ENCODE peak calls at places on chromosomes 6 and 20, in ten cellular contexts. L, K, T, V, Q, M, U, Z, E and Y are unnamed samples.

GRCh38 chr6:17101422-17102257 is at the start of gene STMND1:
- DNase-seq in L (no peak), K (peak), T (no peak), V (no peak), Q (peak), M (peak), U (peak), Z (peak), E (no peak), Y (peak)

GRCh38 chr6:126076992-126077664 is 90.8 kb downstream of the TRMT11 start:
- DNase-seq in L (no peak), K (peak), T (peak), V (peak), Q (no peak), M (no peak), U (no peak), Z (no peak), E (no peak), Y (no peak)

GRCh38 chr6:93679836-93680235 is 260.5 kb upstream of the EPHA7 start:
- DNase-seq in L (no peak), K (no peak), T (no peak), V (no peak), Q (no peak), M (no peak), U (no peak), Z (no peak), E (no peak), Y (no peak)

GRCh38 chr6:169254456-169255316 is 1.0 kb upstream of the THBS2 start:
- DNase-seq in L (no peak), K (no peak), T (no peak), V (no peak), Q (no peak), M (no peak), U (no peak), Z (no peak), E (no peak), Y (peak)

GRCh38 chr20:1979116-1979778 is 14.6 kb downstream of the PDYN start:
- DNase-seq in L (no peak), K (peak), T (no peak), V (no peak), Q (no peak), M (no peak), U (no peak), Z (no peak), E (no peak), Y (no peak)

GRCh38 chr6:36053878-36054277 is 26.3 kb downstream of the MAPK14 start:
- DNase-seq in L (no peak), K (no peak), T (no peak), V (no peak), Q (no peak), M (no peak), U (no peak), Z (no peak), E (no peak), Y (no peak)

GRCh38 chr6:26311385-26312095 is 53.5 kb upstream of the BTN3A2 start:
- DNase-seq in L (no peak), K (no peak), T (no peak), V (peak), Q (no peak), M (peak), U (no peak), Z (peak), E (peak), Y (no peak)

GRCh38 chr20:58664883-58665282 is 13.8 kb downstream of the STX16 start:
- DNase-seq in L (no peak), K (no peak), T (peak), V (no peak), Q (no peak), M (no peak), U (no peak), Z (no peak), E (no peak), Y (no peak)

GRCh38 chr6:78810146-78810545 is 57.2 kb upstream of the IRAK1BP1 start:
- DNase-seq in L (no peak), K (no peak), T (no peak), V (peak), Q (no peak), M (peak), U (no peak), Z (peak), E (no peak), Y (no peak)

GRCh38 chr6:85390775-85391174 is 59.1 kb upstream of the NT5E start:
- DNase-seq in L (no peak), K (no peak), T (no peak), V (no peak), Q (no peak), M (no peak), U (no peak), Z (peak), E (no peak), Y (no peak)

GRCh38 chr6:135438907-135439535 is 58.5 kb downstream of the AHI1 start:
- DNase-seq in L (no peak), K (no peak), T (no peak), V (peak), Q (no peak), M (no peak), U (no peak), Z (no peak), E (no peak), Y (no peak)

GRCh38 chr6:63644668-63645326 is 9.2 kb downstream of the PHF3 start:
- DNase-seq in L (no peak), K (no peak), T (no peak), V (no peak), Q (peak), M (no peak), U (no peak), Z (no peak), E (no peak), Y (no peak)

GRCh38 chr20:36720510-36720909 is 25.4 kb downstream of the NDRG3 start:
- DNase-seq in L (no peak), K (no peak), T (no peak), V (no peak), Q (no peak), M (no peak), U (no peak), Z (no peak), E (no peak), Y (no peak)

GRCh38 chr6:85360794-85361642 is 88.9 kb upstream of the NT5E start:
- DNase-seq in L (no peak), K (no peak), T (no peak), V (peak), Q (peak), M (peak), U (no peak), Z (peak), E (no peak), Y (no peak)

GRCh38 chr6:70082830-70083229 is 216.5 kb downstream of the COL19A1 start:
- DNase-seq in L (no peak), K (no peak), T (no peak), V (no peak), Q (no peak), M (no peak), U (no peak), Z (no peak), E (no peak), Y (no peak)
- TF ChIP-seq EP300 in L (no peak), K (no peak), T (no peak), V (no peak), Q (no peak), M (no peak), U (no peak), Z (no peak), E (no peak), Y (no peak)

GRCh38 chr6:34098045-34098936 is 47.6 kb downstream of the GRM4 start:
- DNase-seq in L (no peak), K (no peak), T (no peak), V (no peak), Q (no peak), M (no peak), U (no peak), Z (no peak), E (no peak), Y (no peak)

GRCh38 chr6:34095741-34096140 is 50.1 kb downstream of the GRM4 start:
- DNase-seq in L (no peak), K (no peak), T (no peak), V (no peak), Q (no peak), M (no peak), U (no peak), Z (no peak), E (no peak), Y (no peak)

GRCh38 chr6:34095136-34095505 is 50.8 kb downstream of the GRM4 start:
- DNase-seq in L (no peak), K (no peak), T (no peak), V (no peak), Q (no peak), M (no peak), U (no peak), Z (no peak), E (no peak), Y (no peak)

GRCh38 chr6:34094474-34095135 is 51.3 kb downstream of the GRM4 start:
- DNase-seq in L (no peak), K (no peak), T (no peak), V (no peak), Q (no peak), M (no peak), U (no peak), Z (no peak), E (no peak), Y (no peak)

DNA sequence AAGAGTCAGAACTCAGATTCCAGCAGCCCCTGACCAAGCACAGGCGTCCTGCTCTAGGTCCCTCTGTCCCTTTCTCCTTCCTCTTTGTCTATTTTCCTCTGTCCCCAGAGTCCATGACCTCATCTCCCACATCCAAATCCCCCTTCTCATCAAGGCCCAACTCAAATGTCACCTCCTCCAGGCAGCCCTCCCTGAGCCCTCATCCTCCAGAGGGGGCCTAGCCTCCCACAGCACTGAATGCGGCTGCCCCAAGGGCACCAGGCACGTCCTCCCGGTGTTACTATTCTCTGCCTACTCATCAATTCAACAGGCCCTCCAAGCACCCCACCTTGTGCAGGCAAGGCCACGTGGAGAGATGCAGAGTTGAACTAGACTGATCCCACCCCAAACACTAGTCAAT is 49.7 kb downstream of the GRM4 start:
- DNase-seq in L (no peak), K (no peak), T (no peak), V (no peak), Q (no peak), M (no peak), U (no peak), Z (no peak), E (no peak), Y (no peak)
- TF ChIP-seq EP300 in L (no peak), K (no peak), T (no peak), V (no peak), Q (no peak), M (no peak), U (no peak), Z (no peak), E (no peak), Y (no peak)

GRCh38 chr6:9204171-9204570 is 768.8 kb upstream of the SLC35B3 start:
- DNase-seq in L (no peak), K (no peak), T (no peak), V (no peak), Q (no peak), M (no peak), U (no peak), Z (peak), E (no peak), Y (no peak)
- TF ChIP-seq EP300 in L (no peak), K (no peak), T (no peak), V (no peak), Q (no peak), M (no peak), U (no peak), Z (no peak), E (no peak), Y (no peak)

DNA sequence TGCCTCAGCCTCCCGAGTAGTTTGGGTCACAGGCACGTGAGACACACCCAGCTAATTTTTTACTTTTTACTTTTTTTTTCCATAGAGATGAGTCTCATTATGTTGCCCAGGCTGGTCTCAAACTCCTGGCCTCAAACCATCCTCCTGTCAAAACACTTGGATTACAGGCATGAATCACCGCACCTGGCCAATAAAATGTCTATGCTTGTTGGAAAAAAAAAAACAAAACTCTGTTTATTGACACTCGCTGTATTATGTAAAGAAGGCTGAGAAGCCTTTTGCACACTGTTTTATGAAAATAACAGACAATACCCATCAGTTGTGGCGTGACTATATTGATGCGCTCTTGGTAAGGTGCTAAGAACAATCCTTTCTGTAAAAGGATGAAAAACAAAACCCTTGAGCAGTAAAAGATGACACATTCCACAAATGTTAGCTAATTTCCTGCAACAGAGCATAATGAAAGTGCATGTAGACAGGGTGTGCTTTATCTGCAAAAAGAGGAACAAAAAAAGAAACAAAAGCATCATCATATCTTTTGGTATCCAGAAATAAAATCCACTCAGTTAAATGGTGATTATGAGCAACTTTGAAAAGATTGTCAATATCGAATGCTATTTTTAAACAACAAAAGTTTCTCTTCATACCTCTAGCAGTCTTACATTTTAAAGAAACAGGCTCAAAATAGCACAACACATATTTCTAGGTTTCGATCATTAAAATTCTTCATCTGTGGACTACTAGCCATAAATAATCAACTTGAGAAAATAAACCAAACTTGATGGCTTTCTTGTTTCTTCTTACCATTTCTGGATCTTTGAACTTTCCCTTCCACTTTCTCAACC is 108.3 kb upstream of the PHACTR1 start:
- DNase-seq in L (no peak), K (no peak), T (no peak), V (no peak), Q (no peak), M (no peak), U (no peak), Z (no peak), E (no peak), Y (no peak)
- TF ChIP-seq EP300 in L (no peak), K (no peak), T (no peak), V (no peak), Q (no peak), M (no peak), U (no peak), Z (no peak), E (no peak), Y (no peak)

DNA sequence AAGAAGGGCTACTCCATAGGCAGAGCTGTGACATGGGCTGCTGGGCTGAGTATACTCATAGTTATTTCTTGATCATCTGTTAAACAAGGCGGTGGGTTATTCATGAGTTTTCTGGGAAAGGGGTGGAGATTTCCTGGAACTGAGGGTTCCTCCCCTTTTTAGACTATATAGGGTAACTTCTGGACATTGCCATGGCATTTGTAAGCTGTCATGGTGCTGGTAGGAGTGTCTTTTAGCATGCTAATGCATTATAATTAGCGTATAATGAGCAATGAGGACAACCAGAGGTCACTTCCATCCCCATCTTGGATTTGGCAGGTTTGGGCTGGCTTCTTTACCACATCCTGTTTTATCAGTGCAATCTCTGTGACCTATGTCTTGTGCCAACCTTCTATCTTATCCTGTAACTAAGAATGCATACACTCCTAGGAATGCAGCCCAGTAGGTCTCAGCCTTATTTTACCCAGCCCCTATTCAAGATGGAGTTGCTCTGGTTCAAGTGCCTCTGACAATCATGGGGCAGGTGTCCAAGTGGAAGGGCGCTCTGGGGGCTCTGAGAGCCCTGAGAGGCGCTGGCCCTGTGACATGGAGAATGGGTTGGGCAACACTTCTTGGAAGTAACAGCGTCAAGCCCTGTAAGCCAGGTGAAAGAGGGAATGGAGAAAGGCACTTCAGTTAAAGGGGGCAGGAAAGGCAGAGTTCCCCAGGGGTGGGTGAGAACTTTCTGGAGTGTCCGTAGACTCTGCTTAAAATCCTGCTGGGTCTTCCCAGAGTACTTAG is 354.2 kb upstream of the SULF2 start:
- DNase-seq in L (no peak), K (no peak), T (no peak), V (no peak), Q (no peak), M (no peak), U (no peak), Z (no peak), E (no peak), Y (no peak)
- TF ChIP-seq EP300 in L (no peak), K (no peak), T (no peak), V (no peak), Q (no peak), M (no peak), U (no peak), Z (no peak), E (no peak), Y (no peak)

DNA sequence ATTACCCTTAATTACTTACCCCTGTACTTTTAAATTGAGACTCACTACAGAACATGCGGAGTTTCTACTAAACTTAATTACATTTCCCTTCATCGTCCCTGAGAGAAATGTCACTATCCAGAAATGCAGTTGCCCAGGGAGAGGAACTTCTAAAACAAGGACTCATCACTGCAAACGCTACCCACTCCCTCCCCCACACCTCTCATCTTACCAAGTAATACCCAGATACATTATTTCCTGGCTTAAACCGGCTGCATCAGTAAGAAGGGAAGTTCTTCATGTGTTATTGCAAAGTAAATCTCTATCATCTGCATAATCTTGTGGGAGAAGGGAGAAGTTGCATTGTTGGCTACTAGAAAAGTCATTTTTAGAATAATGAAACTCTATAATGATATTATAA is 138.3 kb downstream of the IPCEF1 start:
- DNase-seq in L (no peak), K (no peak), T (no peak), V (no peak), Q (no peak), M (no peak), U (no peak), Z (no peak), E (no peak), Y (no peak)
- TF ChIP-seq EP300 in L (no peak), K (no peak), T (no peak), V (no peak), Q (no peak), M (no peak), U (no peak), Z (no peak), E (no peak), Y (no peak)

GRCh38 chr6:155269765-155270164 is 6.0 kb downstream of the CLDN20 start:
- DNase-seq in L (no peak), K (no peak), T (no peak), V (no peak), Q (no peak), M (no peak), U (no peak), Z (no peak), E (no peak), Y (no peak)
- TF ChIP-seq EP300 in L (no peak), K (no peak), T (no peak), V (no peak), Q (no peak), M (no peak), U (no peak), Z (no peak), E (no peak), Y (no peak)

GRCh38 chr20:8454137-8454712 is 322.2 kb downstream of the PLCB1 start:
- DNase-seq in L (no peak), K (no peak), T (no peak), V (peak), Q (no peak), M (no peak), U (no peak), Z (peak), E (no peak), Y (no peak)
- TF ChIP-seq EP300 in L (no peak), K (no peak), T (no peak), V (no peak), Q (no peak), M (no peak), U (no peak), Z (no peak), E (no peak), Y (no peak)